ENCODE peak calls at places on chromosomes 13 and 19, in six cellular contexts. L is endothelial cell of umbilical vein, P is mammary epithelial cell, K is brain microvascular endothelial cell, X is heart left ventricle, M is psoas muscle. Z is an unnamed sample.

GRCh38 chr19:40592170-40592569 is 9.0 kb upstream of the LTBP4 start:
- DNase-seq in M (no peak), L (peak), X (no peak), P (peak), K (peak), Z (no peak)

GRCh38 chr13:29733069-29733700 is 117.2 kb downstream of the UBL3 start:
- DNase-seq in P (peak), X (no peak), K (no peak), M (no peak), L (no peak), Z (no peak)

GRCh38 chr13:85586422-85586831 is 212.8 kb downstream of the SLITRK6 start:
- DNase-seq in X (no peak), P (peak), K (peak), M (no peak), L (no peak), Z (no peak)

GRCh38 chr19:1267441-1268391 is 1.4 kb upstream of the CIRBP start:
- DNase-seq in P (no peak), L (no peak), X (peak), K (no peak), M (peak), Z (no peak)

GRCh38 chr13:100196380-100196779 is 107.5 kb downstream of the PCCA start:
- DNase-seq in X (no peak), P (no peak), M (no peak), L (no peak), K (no peak), Z (no peak)

GRCh38 chr13:20217168-20217567 is 15.0 kb downstream of the GJB6 start:
- DNase-seq in K (no peak), L (no peak), X (no peak), M (no peak), P (no peak), Z (no peak)

GRCh38 chr13:50788551-50788950 is 54.9 kb downstream of the DLEU7 start:
- DNase-seq in P (peak), K (peak), L (peak), M (no peak), X (no peak), Z (no peak)

GRCh38 chr13:85277753-85278152 is 521.5 kb downstream of the SLITRK6 start:
- DNase-seq in M (no peak), L (peak), P (no peak), K (peak), X (no peak), Z (no peak)

GRCh38 chr19:5564930-5565329 is 2.8 kb downstream of the TINCR start:
- DNase-seq in K (no peak), M (no peak), L (no peak), P (no peak), X (no peak), Z (no peak)

GRCh38 chr19:5561559-5561958 is 6.2 kb downstream of the TINCR start:
- DNase-seq in K (no peak), L (no peak), M (no peak), X (no peak), P (no peak), Z (no peak)

GRCh38 chr19:5563941-5564612 is 3.7 kb downstream of the TINCR start:
- DNase-seq in K (peak), M (no peak), L (no peak), P (peak), X (no peak), Z (no peak)

GRCh38 chr19:5562280-5562679 is 5.5 kb downstream of the TINCR start:
- DNase-seq in X (no peak), K (no peak), P (no peak), M (no peak), L (no peak), Z (no peak)

GRCh38 chr19:5563008-5563431 is 4.7 kb downstream of the TINCR start:
- DNase-seq in X (no peak), K (no peak), P (no peak), L (no peak), M (no peak), Z (no peak)
- TF ChIP-seq CTCF in X (no peak), K (peak), P (peak), L (no peak), M (no peak), Z (no peak)

DNA sequence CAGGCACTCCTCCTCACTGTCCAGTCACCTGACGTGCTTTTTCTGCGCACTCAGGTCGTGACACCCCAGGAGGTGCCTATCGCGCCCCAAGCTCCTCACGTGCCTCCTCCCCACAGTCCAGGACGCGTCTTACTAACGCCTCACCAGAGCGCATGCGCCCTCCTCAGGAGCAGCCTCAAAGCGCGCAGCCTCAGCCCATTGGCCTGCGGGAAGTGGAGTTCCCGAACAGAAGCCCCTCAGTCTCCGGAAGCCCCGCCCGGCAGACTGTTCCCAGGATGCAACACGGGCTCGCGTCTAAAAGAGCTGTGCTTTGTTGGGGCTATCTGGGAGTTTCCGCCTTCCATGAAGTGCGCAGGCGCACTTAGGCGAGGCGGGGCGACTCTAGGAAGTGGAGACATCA is 8.3 kb upstream of the ZNF556 start:
- DNase-seq in L (no peak), P (no peak), X (no peak), K (no peak), M (no peak), Z (no peak)
- TF ChIP-seq CTCF in L (no peak), P (no peak), X (no peak), K (no peak), M (no peak), Z (no peak)

DNA sequence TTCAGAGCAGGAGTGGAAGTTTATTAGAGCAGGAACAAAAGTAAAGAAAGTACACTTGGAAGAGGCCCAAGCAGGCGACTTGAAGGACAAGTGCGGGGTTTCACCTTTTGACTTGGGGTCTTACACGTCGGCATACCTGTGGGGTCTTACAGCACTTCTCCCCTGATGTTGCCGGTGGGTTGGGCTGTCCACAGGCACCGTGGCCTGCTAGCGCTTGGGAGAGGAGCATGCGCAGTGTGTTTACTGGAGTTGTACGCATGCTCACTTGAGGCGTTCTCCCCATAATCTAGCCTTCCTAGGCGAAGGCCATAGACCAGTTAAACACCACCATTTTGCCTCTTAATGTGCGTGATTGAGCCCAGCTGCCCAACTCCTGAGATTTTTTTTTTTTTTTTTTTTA is 25.0 kb upstream of the PLEKHF1 start:
- DNase-seq in L (no peak), K (no peak), X (no peak), M (no peak), P (no peak), Z (no peak)
- TF ChIP-seq CTCF in L (no peak), K (no peak), X (no peak), M (no peak), P (no peak), Z (no peak)

GRCh38 chr19:4641132-4641531 is 1.8 kb downstream of the TNFAIP8L1 start:
- DNase-seq in K (no peak), P (no peak), M (no peak), L (no peak), X (no peak), Z (no peak)
- TF ChIP-seq CTCF in K (no peak), P (no peak), M (no peak), L (no peak), X (no peak), Z (no peak)

GRCh38 chr19:19113040-19113541 is 25.2 kb downstream of the TMEM161A start:
- DNase-seq in L (no peak), M (no peak), X (no peak), P (no peak), K (peak), Z (no peak)

GRCh38 chr19:19109601-19110000 is 28.7 kb downstream of the TMEM161A start:
- DNase-seq in L (no peak), K (peak), X (no peak), M (no peak), P (no peak), Z (no peak)

GRCh38 chr19:19111967-19112580 is 26.2 kb downstream of the TMEM161A start:
- DNase-seq in K (no peak), M (no peak), X (no peak), L (no peak), P (no peak), Z (no peak)

GRCh38 chr19:19111138-19111835 is 27.0 kb downstream of the TMEM161A start:
- DNase-seq in L (no peak), P (no peak), M (no peak), X (no peak), K (no peak), Z (no peak)

GRCh38 chr19:19110410-19111137 is 27.7 kb downstream of the TMEM161A start:
- DNase-seq in L (peak), X (no peak), P (no peak), K (peak), M (no peak), Z (no peak)
- TF ChIP-seq CTCF in L (peak), X (peak), P (peak), K (peak), M (peak), Z (no peak)

DNA sequence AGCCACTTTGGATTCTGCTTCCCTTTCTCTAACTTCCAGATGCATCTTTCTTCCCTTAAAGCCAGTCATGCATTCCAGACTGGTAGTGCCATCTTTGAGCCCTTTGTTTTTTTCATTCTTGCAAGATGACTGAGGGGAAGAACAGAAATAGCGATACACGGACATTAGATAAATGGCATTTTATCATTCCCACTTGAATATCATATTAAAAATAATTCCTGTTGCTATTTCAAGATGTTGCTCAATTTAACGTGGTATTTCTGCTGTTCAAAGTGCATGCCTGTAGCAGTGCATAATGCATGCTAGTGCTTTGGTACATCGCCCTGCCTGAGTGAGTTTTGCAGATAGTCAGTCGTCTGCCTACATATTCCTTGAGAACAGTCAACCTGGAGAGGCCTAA is 140.6 kb upstream of the FRY start:
- DNase-seq in M (no peak), K (no peak), P (no peak), L (no peak), X (no peak), Z (no peak)
- TF ChIP-seq CTCF in M (no peak), K (no peak), P (no peak), L (no peak), X (no peak), Z (no peak)

GRCh38 chr19:35913589-35913988 is 5.5 kb upstream of the TYROBP start:
- DNase-seq in K (no peak), L (no peak), X (no peak), P (peak), M (no peak), Z (no peak)

GRCh38 chr19:35909684-35910035 is 1.6 kb upstream of the TYROBP start:
- DNase-seq in P (no peak), X (no peak), M (no peak), K (no peak), L (no peak), Z (no peak)

GRCh38 chr19:35908977-35909683 is 1.0 kb upstream of the TYROBP start:
- DNase-seq in L (no peak), P (no peak), X (peak), M (peak), K (no peak), Z (no peak)

GRCh38 chr19:35911790-35912189 is 3.7 kb upstream of the TYROBP start:
- DNase-seq in P (peak), K (no peak), M (no peak), X (no peak), L (no peak), Z (no peak)

DNA sequence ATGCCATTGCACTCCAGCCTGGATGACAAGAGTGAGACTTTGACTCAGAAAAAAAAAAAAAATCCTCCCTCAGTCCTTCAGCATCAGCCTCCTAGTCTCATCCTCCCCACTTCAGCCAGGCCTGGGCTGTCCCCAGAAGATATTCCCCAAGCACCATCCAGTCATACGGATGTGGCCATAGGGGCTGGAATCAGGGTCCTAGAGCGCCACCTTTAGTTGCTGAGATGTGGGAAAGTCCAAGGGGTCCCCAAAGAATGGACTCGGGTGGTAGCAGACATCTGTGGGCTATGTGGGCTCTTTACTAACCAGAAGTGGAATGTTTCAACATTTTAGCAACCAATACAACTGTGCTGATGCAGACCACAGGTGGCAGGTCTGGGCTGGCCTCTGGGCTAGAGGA is 3.1 kb upstream of the TYROBP start:
- DNase-seq in L (no peak), K (no peak), X (no peak), M (no peak), P (no peak), Z (no peak)
- TF ChIP-seq CTCF in L (no peak), K (no peak), X (no peak), M (no peak), P (no peak), Z (no peak)

Z was measured in CD8-positive, alpha-beta T cell.